ENCODE peak calls at places on chromosomes 6 and 20, in seven cellular contexts. O is heart right ventricle; W is head of caudate nucleus; I is HEK293T; J is activated T-helper 9 cell treated with anti-CD3 and anti-CD28 coated beads, Interleukin-2, amount 50 U/mL, for 16 hours; M is NCI-H460; G is HuH-7.5. N is an unnamed sample.

GRCh38 chr6:156395276-156395675 is 381.9 kb upstream of the ARID1B start:
- DNase-seq in G (no peak), M (no peak), J (peak), I (no peak), O (no peak), W (no peak), N (peak)

GRCh38 chr20:62776692-62777527 is 19.4 kb upstream of the MRGBP start:
- DNase-seq in W (no peak), M (peak), G (no peak), J (no peak), O (no peak), I (peak), N (peak)

GRCh38 chr6:144259988-144260387 is 25.1 kb upstream of the UTRN start:
- DNase-seq in J (no peak), G (no peak), O (no peak), M (no peak), W (no peak), I (no peak), N (no peak)

GRCh38 chr20:32359633-32360332 is 1.7 kb downstream of the ASXL1 start:
- DNase-seq in O (no peak), W (no peak), I (no peak), J (no peak), G (no peak), M (no peak), N (peak)

GRCh38 chr6:113596907-113597583 is 260.1 kb upstream of the MARCKS start:
- DNase-seq in O (no peak), G (no peak), M (no peak), I (no peak), W (no peak), J (no peak), N (no peak)

GRCh38 chr20:59776626-59777320 is 156.7 kb downstream of the SYCP2 start:
- DNase-seq in O (no peak), I (no peak), G (no peak), M (no peak), J (no peak), W (no peak), N (no peak)

GRCh38 chr6:118652051-118652699 is 784 bp upstream of the CEP85L start:
- DNase-seq in M (no peak), O (no peak), J (no peak), W (no peak), I (peak), G (no peak), N (no peak)

GRCh38 chr6:167699141-167700036 is 127.3 kb upstream of the AFDN start:
- DNase-seq in G (no peak), W (peak), J (peak), O (peak), I (no peak), M (no peak), N (no peak)

GRCh38 chr6:154555075-154555677 is 44.7 kb upstream of the CNKSR3 start:
- DNase-seq in M (peak), O (no peak), J (no peak), I (peak), G (no peak), W (no peak), N (no peak)

GRCh38 chr6:98416027-98416426 is 418.3 kb upstream of the POU3F2 start:
- DNase-seq in I (no peak), M (no peak), O (no peak), J (no peak), W (no peak), G (no peak), N (no peak)

GRCh38 chr20:23232679-23233308 is 117.8 kb upstream of the NXT1 start:
- DNase-seq in O (no peak), G (no peak), W (no peak), M (no peak), J (no peak), I (no peak), N (no peak)

N was measured in CD4-positive, CD25-positive, alpha-beta regulatory T cell.